ENCODE peak calls at places on chromosomes 11 and 22, in six cellular contexts. One of them, this sample, is unnamed.
A peak's percentile ranks its signal among the peaks of the same experiment; 100 is the strongest.

GRCh38 chr11:131888230-131888826 is 517.9 kb downstream of the NTM start:
- DNase-seq in ovary: no peak
- DNase-seq in heart right ventricle: no peak
- DNase-seq in tibial nerve: no peak
- DNase-seq in brain microvascular endothelial cell: peak; percentile 94
- DNase-seq in body of pancreas: no peak
- DNase-seq in this sample: no peak

GRCh38 chr11:89489930-89490329 is 1.2 kb downstream of the NOX4 start:
- DNase-seq in tibial nerve: no peak
- DNase-seq in body of pancreas: no peak
- DNase-seq in brain microvascular endothelial cell: no peak
- DNase-seq in heart right ventricle: no peak
- DNase-seq in ovary: no peak
- DNase-seq in this sample: no peak

GRCh38 chr22:19700790-19701419 is 13.4 kb upstream of the SEPTIN5 start:
- DNase-seq in ovary: no peak
- DNase-seq in tibial nerve: no peak
- DNase-seq in heart right ventricle: no peak
- DNase-seq in body of pancreas: no peak
- DNase-seq in brain microvascular endothelial cell: no peak
- DNase-seq in this sample: no peak

GRCh38 chr11:123302751-123303195 is 107.7 kb upstream of the CLMP start:
- DNase-seq in brain microvascular endothelial cell: peak; percentile 51
- DNase-seq in body of pancreas: no peak
- DNase-seq in tibial nerve: no peak
- DNase-seq in ovary: no peak
- DNase-seq in heart right ventricle: no peak
- DNase-seq in this sample: no peak

GRCh38 chr11:1052133-1053011 is 15.9 kb upstream of the MUC6 start:
- DNase-seq in heart right ventricle: no peak
- DNase-seq in brain microvascular endothelial cell: no peak
- DNase-seq in ovary: peak; percentile 15
- DNase-seq in tibial nerve: no peak
- DNase-seq in body of pancreas: peak; percentile 10
- DNase-seq in this sample: no peak

GRCh38 chr11:8777907-8778767 is 95.5 kb downstream of the RPL27A start:
- DNase-seq in body of pancreas: peak; percentile 32
- DNase-seq in brain microvascular endothelial cell: no peak
- DNase-seq in tibial nerve: no peak
- DNase-seq in ovary: peak; percentile 82
- DNase-seq in heart right ventricle: peak; percentile 71
- DNase-seq in this sample: no peak

GRCh38 chr11:61058583-61059259 is 43.6 kb upstream of the CD5 start:
- DNase-seq in body of pancreas: no peak
- DNase-seq in tibial nerve: no peak
- DNase-seq in heart right ventricle: no peak
- DNase-seq in brain microvascular endothelial cell: no peak
- DNase-seq in ovary: no peak
- DNase-seq in this sample: no peak

GRCh38 chr11:44952082-44952481 is 1.4 kb upstream of the TP53I11 start:
- DNase-seq in brain microvascular endothelial cell: no peak
- DNase-seq in body of pancreas: no peak
- DNase-seq in tibial nerve: no peak
- DNase-seq in ovary: no peak
- DNase-seq in heart right ventricle: no peak
- DNase-seq in this sample: no peak

GRCh38 chr11:66639066-66639813 is 737 bp downstream of the RBM4 start:
- DNase-seq in brain microvascular endothelial cell: peak; percentile 22
- DNase-seq in heart right ventricle: peak; percentile 16
- DNase-seq in body of pancreas: no peak
- DNase-seq in ovary: no peak
- DNase-seq in tibial nerve: no peak
- DNase-seq in this sample: peak; percentile 51

GRCh38 chr11:71165771-71166170 is 86.6 kb downstream of the SHANK2 start:
- DNase-seq in body of pancreas: no peak
- DNase-seq in brain microvascular endothelial cell: no peak
- DNase-seq in ovary: no peak
- DNase-seq in tibial nerve: no peak
- DNase-seq in heart right ventricle: no peak
- DNase-seq in this sample: no peak

GRCh38 chr22:20174785-20175596 is 24.1 kb upstream of the CCDC188 start:
- DNase-seq in heart right ventricle: no peak
- DNase-seq in ovary: no peak
- DNase-seq in tibial nerve: no peak
- DNase-seq in body of pancreas: no peak
- DNase-seq in brain microvascular endothelial cell: no peak
- DNase-seq in this sample: no peak

GRCh38 chr11:130431806-130432205 is 3.4 kb upstream of the ADAMTS8 start:
- DNase-seq in tibial nerve: no peak
- DNase-seq in brain microvascular endothelial cell: peak; percentile 11
- DNase-seq in ovary: no peak
- DNase-seq in body of pancreas: no peak
- DNase-seq in heart right ventricle: no peak
- DNase-seq in this sample: no peak

GRCh38 chr11:46948378-46949131 is 12.0 kb downstream of the CSTPP1 start:
- DNase-seq in body of pancreas: no peak
- DNase-seq in heart right ventricle: no peak
- DNase-seq in tibial nerve: no peak
- DNase-seq in brain microvascular endothelial cell: peak; percentile 66
- DNase-seq in ovary: no peak
- DNase-seq in this sample: no peak

GRCh38 chr11:34565417-34566208 is 52.0 kb upstream of the ELF5 start:
- DNase-seq in brain microvascular endothelial cell: no peak
- DNase-seq in tibial nerve: no peak
- DNase-seq in heart right ventricle: no peak
- DNase-seq in ovary: no peak
- DNase-seq in body of pancreas: no peak
- DNase-seq in this sample: no peak

GRCh38 chr11:76083563-76084451 is 122.5 kb downstream of the WNT11 start:
- DNase-seq in tibial nerve: no peak
- DNase-seq in brain microvascular endothelial cell: peak; percentile 11
- DNase-seq in heart right ventricle: no peak
- DNase-seq in body of pancreas: no peak
- DNase-seq in ovary: no peak
- DNase-seq in this sample: no peak

GRCh38 chr11:44427432-44427831 is 117.5 kb upstream of the ALX4 start:
- DNase-seq in body of pancreas: no peak
- DNase-seq in ovary: no peak
- DNase-seq in heart right ventricle: no peak
- DNase-seq in brain microvascular endothelial cell: no peak
- DNase-seq in tibial nerve: no peak
- DNase-seq in this sample: no peak

GRCh38 chr11:61487342-61488025 is 21.1 kb upstream of the LRRC10B start:
- DNase-seq in brain microvascular endothelial cell: no peak
- DNase-seq in body of pancreas: no peak
- DNase-seq in heart right ventricle: no peak
- DNase-seq in tibial nerve: no peak
- DNase-seq in ovary: no peak
- DNase-seq in this sample: no peak

GRCh38 chr22:42401562-42402334 is 30.5 kb downstream of the NFAM1 start:
- DNase-seq in body of pancreas: no peak
- DNase-seq in ovary: no peak
- DNase-seq in tibial nerve: no peak
- DNase-seq in heart right ventricle: no peak
- DNase-seq in brain microvascular endothelial cell: no peak
- DNase-seq in this sample: no peak

GRCh38 chr22:42400811-42401547 is 31.2 kb downstream of the NFAM1 start:
- DNase-seq in brain microvascular endothelial cell: no peak
- DNase-seq in ovary: no peak
- DNase-seq in body of pancreas: no peak
- DNase-seq in tibial nerve: no peak
- DNase-seq in heart right ventricle: no peak
- DNase-seq in this sample: no peak

GRCh38 chr22:42397332-42398246 is 34.6 kb downstream of the NFAM1 start:
- DNase-seq in body of pancreas: no peak
- DNase-seq in heart right ventricle: peak; percentile 34
- DNase-seq in brain microvascular endothelial cell: no peak
- DNase-seq in ovary: no peak
- DNase-seq in tibial nerve: no peak
- DNase-seq in this sample: no peak

GRCh38 chr22:42396621-42397331 is 35.4 kb downstream of the NFAM1 start:
- DNase-seq in brain microvascular endothelial cell: no peak
- DNase-seq in body of pancreas: no peak
- DNase-seq in tibial nerve: no peak
- DNase-seq in heart right ventricle: peak; percentile 13
- DNase-seq in ovary: no peak
- DNase-seq in this sample: no peak

DNA sequence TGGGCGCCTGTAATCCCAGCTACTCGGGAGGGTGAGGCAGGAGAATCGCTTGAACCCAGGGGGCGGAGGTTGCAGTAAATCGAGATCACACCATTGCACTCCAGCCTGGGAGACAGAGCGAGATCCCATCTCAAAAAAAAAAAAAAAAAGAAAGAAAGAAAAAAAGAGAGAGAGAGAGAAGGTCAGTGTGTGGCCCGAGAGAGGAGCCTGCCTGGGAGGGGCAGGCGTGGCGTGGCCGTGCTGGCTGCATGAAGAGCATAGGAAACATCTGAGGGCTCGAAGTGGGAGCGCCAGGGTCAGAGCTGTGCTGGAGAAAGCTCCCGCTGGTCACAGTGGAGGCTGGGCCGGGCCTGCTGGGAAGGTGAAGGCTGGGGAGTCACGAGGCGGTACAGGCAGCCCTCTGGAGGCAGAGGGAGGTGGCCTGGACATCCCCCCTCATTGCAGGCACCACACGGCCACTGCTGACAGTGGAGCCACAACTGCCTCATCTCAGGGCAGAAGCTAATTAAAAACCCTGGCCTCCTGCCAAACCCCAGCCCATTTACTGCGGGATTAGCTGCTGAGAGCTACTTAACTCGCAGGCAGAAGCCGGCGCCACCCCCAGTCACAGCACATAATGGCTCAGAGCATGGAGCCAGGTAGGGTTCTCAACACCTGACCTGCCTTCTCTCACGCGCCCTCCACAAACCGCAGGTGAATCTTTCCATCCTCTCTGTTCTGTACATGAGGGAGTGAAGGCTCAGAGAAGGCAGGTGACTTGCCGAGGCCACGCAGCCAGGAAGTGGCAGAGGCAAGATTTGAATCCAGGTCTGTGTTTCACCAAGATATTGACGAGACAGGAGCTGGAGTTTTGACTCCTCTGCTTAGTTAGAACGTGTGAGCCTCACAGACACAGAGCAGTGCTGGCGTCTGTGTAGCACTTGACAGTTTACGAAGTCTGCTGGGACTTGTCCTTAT is 32.6 kb downstream of the NFAM1 start:
- DNase-seq in body of pancreas: peak; percentile 29
- DNase-seq in tibial nerve: no peak
- DNase-seq in ovary: peak; percentile 27
- DNase-seq in heart right ventricle: peak; percentile 42
- DNase-seq in brain microvascular endothelial cell: no peak
- DNase-seq in this sample: peak; percentile 17
- H3K27ac ChIP-seq in body of pancreas: no peak overlapping the region
- H3K27ac ChIP-seq in tibial nerve: no peak overlapping the region
- H3K27ac ChIP-seq in ovary: no peak overlapping the region
- H3K27ac ChIP-seq in heart right ventricle: no peak overlapping the region
- H3K27ac ChIP-seq in brain microvascular endothelial cell: no peak overlapping the region
- H3K27ac ChIP-seq in this sample: no peak overlapping the region

DNA sequence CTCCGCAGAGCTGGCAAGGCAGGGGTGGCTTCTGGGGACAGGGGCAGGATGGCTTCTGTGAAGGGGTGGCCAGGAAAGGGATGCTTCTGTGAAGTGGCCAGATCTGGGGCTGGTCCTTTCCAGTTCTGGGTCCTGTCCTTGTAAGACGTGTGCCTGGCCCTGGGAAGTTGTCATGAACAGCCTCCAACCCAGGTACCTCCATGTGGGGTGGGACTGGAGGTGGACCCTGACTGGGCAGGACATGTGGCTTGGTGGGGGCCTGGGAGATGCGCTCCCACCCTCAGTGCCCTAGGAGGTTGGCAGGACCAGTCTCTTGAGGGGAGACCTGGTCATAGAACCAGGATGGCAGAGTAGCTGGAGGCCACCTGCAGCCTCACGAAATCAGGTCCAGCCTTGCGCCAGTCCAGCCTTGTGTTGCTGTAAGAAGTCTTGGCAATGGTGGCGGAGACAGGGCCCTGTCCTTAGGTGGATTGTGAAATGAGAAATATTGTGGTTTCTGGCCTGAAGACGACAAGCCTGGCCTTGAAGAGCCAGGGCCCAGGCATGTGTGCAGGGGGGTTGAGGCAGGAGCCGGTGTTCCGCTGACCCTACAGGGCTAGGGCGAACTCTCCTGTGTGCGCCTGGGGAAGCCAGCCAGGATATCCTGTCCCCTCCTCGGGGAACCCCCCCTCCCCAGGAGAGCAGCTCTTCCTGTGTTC is 2.6 kb downstream of the KCNQ1 start:
- DNase-seq in tibial nerve: no peak
- DNase-seq in ovary: no peak
- DNase-seq in brain microvascular endothelial cell: no peak
- DNase-seq in body of pancreas: no peak
- DNase-seq in heart right ventricle: no peak
- DNase-seq in this sample: no peak
- H3K27ac ChIP-seq in tibial nerve: no peak overlapping the region
- H3K27ac ChIP-seq in ovary: no peak overlapping the region
- H3K27ac ChIP-seq in brain microvascular endothelial cell: no peak overlapping the region
- H3K27ac ChIP-seq in body of pancreas: peak overlapping the region; percentile 85
- H3K27ac ChIP-seq in heart right ventricle: peak overlapping the region; percentile 43
- H3K27ac ChIP-seq in this sample: no peak overlapping the region

GRCh38 chr22:42664976-42665831 is 16.0 kb upstream of the CYB5R3 start:
- DNase-seq in heart right ventricle: no peak
- DNase-seq in ovary: no peak
- DNase-seq in brain microvascular endothelial cell: no peak
- DNase-seq in tibial nerve: no peak
- DNase-seq in body of pancreas: no peak
- DNase-seq in this sample: no peak

GRCh38 chr22:42673898-42674390 is 24.8 kb upstream of the CYB5R3 start:
- DNase-seq in heart right ventricle: no peak
- DNase-seq in tibial nerve: no peak
- DNase-seq in body of pancreas: no peak
- DNase-seq in brain microvascular endothelial cell: no peak
- DNase-seq in ovary: no peak
- DNase-seq in this sample: no peak

GRCh38 chr22:42676059-42676607 is 26.9 kb upstream of the CYB5R3 start:
- DNase-seq in ovary: no peak
- DNase-seq in heart right ventricle: peak; percentile 63
- DNase-seq in body of pancreas: no peak
- DNase-seq in brain microvascular endothelial cell: no peak
- DNase-seq in tibial nerve: no peak
- DNase-seq in this sample: no peak

GRCh38 chr22:42670921-42671709 is 21.9 kb upstream of the CYB5R3 start:
- DNase-seq in tibial nerve: no peak
- DNase-seq in brain microvascular endothelial cell: peak; percentile 15
- DNase-seq in ovary: no peak
- DNase-seq in heart right ventricle: peak; percentile 48
- DNase-seq in body of pancreas: no peak
- DNase-seq in this sample: no peak
- H3K27ac ChIP-seq in tibial nerve: no peak overlapping the region
- H3K27ac ChIP-seq in brain microvascular endothelial cell: no peak overlapping the region
- H3K27ac ChIP-seq in ovary: no peak overlapping the region
- H3K27ac ChIP-seq in heart right ventricle: peak overlapping the region; percentile 69
- H3K27ac ChIP-seq in body of pancreas: no peak overlapping the region
- H3K27ac ChIP-seq in this sample: no peak overlapping the region

DNA sequence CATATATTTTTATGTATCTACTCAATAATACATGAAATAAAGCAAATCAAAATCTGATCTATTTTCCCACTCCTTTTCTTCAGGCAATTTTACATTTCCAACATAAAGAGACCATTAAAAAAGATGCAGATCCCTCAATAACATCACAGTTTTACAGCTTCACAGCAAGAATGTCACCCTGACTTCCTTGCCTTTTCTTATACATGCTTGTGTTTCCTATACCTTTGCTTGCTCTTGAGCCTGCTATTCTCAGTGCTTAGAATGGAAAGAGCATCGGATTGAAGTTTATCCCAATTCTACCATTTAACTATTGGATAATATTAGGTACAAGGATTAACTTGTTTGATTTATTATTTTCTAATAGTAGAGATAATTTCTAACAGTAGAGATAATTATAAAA is 176.7 kb downstream of the CNTN5 start:
- DNase-seq in tibial nerve: no peak
- DNase-seq in ovary: no peak
- DNase-seq in body of pancreas: no peak
- DNase-seq in brain microvascular endothelial cell: no peak
- DNase-seq in heart right ventricle: no peak
- DNase-seq in this sample: no peak
- H3K27ac ChIP-seq in tibial nerve: no peak overlapping the region
- H3K27ac ChIP-seq in ovary: no peak overlapping the region
- H3K27ac ChIP-seq in body of pancreas: no peak overlapping the region
- H3K27ac ChIP-seq in brain microvascular endothelial cell: no peak overlapping the region
- H3K27ac ChIP-seq in heart right ventricle: no peak overlapping the region
- H3K27ac ChIP-seq in this sample: no peak overlapping the region

This sample was measured in substantia nigra.